ENCODE peak calls at places on chromosome 13, in seven cellular contexts. B is endothelial cell of umbilical vein, I is mesenchymal stem cell, L is neuronal stem cell, J is H9, Z is GM23248, S is neural progenitor cell. D is an unnamed sample.

GRCh38 chr13:98272549-98272948 is 95.5 kb upstream of the RNF113B start:
- DNase-seq in B (no peak), I (no peak), L (peak; percentile 54), J (no peak), Z (no peak), S (peak; percentile 91), D (no peak)

GRCh38 chr13:69213331-69213850 is 894.2 kb upstream of the ATXN8OS start:
- DNase-seq in B (no peak), I (no peak), L (no peak), J (no peak), Z (no peak), S (no peak), D (no peak)

GRCh38 chr13:98576215-98576945 is 527 bp downstream of the STK24 start:
- DNase-seq in B (peak; percentile 41), I (no peak), L (peak; percentile 29), J (no peak), Z (peak; percentile 67), S (peak; percentile 62), D (peak; percentile 49)

GRCh38 chr13:43758834-43759233 is 27.9 kb downstream of the ENOX1 start:
- DNase-seq in B (no peak), I (no peak), L (no peak), J (no peak), Z (no peak), S (no peak), D (no peak)

GRCh38 chr13:33862006-33862405 is 44.1 kb downstream of the RFC3 start:
- DNase-seq in B (no peak), I (no peak), L (no peak), J (no peak), Z (no peak), S (no peak), D (no peak)

GRCh38 chr13:39370048-39370447 is 232.9 kb downstream of the LHFPL6 start:
- DNase-seq in B (no peak), I (no peak), L (no peak), J (no peak), Z (no peak), S (no peak), D (no peak)

GRCh38 chr13:102141625-102142472 is 260.0 kb downstream of the FGF14 start:
- DNase-seq in B (peak; percentile 25), I (peak; percentile 25), L (no peak), J (no peak), Z (peak; percentile 67), S (peak; percentile 31), D (no peak)

GRCh38 chr13:100827489-100828000 is 152.9 kb upstream of the TMTC4 start:
- DNase-seq in B (no peak), I (no peak), L (no peak), J (no peak), Z (no peak), S (no peak), D (no peak)

GRCh38 chr13:107450931-107451330 is 764.4 kb downstream of the LIG4 start:
- DNase-seq in B (peak; percentile 99), I (peak; percentile 99), L (no peak), J (no peak), Z (peak; percentile 98), S (no peak), D (no peak)

GRCh38 chr13:99383511-99383921 is 76.3 kb upstream of the GPR183 start:
- DNase-seq in B (no peak), I (no peak), L (no peak), J (peak; percentile 31), Z (no peak), S (no peak), D (no peak)

GRCh38 chr13:99434258-99434788 is 66.9 kb upstream of the TM9SF2 start:
- DNase-seq in B (no peak), I (peak; percentile 22), L (no peak), J (peak; percentile 70), Z (no peak), S (no peak), D (no peak)

GRCh38 chr13:79128158-79128557 is 277.9 kb downstream of the RBM26 start:
- DNase-seq in B (no peak), I (peak; percentile 90), L (no peak), J (no peak), Z (peak; percentile 58), S (no peak), D (peak; percentile 60)

GRCh38 chr13:105193026-105193425 is 1342.4 kb downstream of the EFNB2 start:
- DNase-seq in B (no peak), I (no peak), L (no peak), J (no peak), Z (no peak), S (no peak), D (no peak)

GRCh38 chr13:37869756-37870488 is at the start of gene TRPC4:
- DNase-seq in B (peak; percentile 22), I (peak; percentile 80), L (peak; percentile 61), J (peak; percentile 84), Z (peak; percentile 90), S (peak; percentile 86), D (peak; percentile 48)

GRCh38 chr13:79631260-79631659 is 150.3 kb downstream of the NDFIP2 start:
- DNase-seq in B (peak; percentile 93), I (peak; percentile 72), L (no peak), J (no peak), Z (peak; percentile 94), S (no peak), D (peak; percentile 59)

GRCh38 chr13:106567421-106568224 is at the start of gene ARGLU1:
- DNase-seq in B (peak; percentile 96), I (peak; percentile 92), L (peak; percentile 93), J (peak; percentile 92), Z (peak; percentile 98), S (peak; percentile 97), D (peak; percentile 85)

GRCh38 chr13:32211788-32212187 is 103.4 kb downstream of the ZAR1L start:
- DNase-seq in B (no peak), I (peak; percentile 92), L (no peak), J (no peak), Z (peak; percentile 85), S (no peak), D (no peak)

GRCh38 chr13:112510002-112510780 is 77.8 kb downstream of the TUBGCP3 start:
- DNase-seq in B (peak; percentile 53), I (peak; percentile 78), L (peak; percentile 62), J (peak; percentile 80), Z (peak; percentile 80), S (peak; percentile 81), D (no peak)

GRCh38 chr13:85657942-85658341 is 141.3 kb downstream of the SLITRK6 start:
- DNase-seq in B (no peak), I (no peak), L (no peak), J (no peak), Z (no peak), S (no peak), D (no peak)

GRCh38 chr13:70080030-70080429 is 27.6 kb upstream of the ATXN8OS start:
- DNase-seq in B (no peak), I (no peak), L (no peak), J (no peak), Z (no peak), S (no peak), D (no peak)

GRCh38 chr13:100815476-100816046 is 141.0 kb upstream of the TMTC4 start:
- DNase-seq in B (no peak), I (no peak), L (no peak), J (peak; percentile 32), Z (no peak), S (no peak), D (no peak)

GRCh38 chr13:41700790-41701310 is 243.5 kb downstream of the RGCC start:
- DNase-seq in B (peak; percentile 74), I (peak; percentile 18), L (no peak), J (no peak), Z (peak; percentile 82), S (no peak), D (no peak)

GRCh38 chr13:51995677-51996551 is 15.3 kb downstream of the ATP7B start:
- DNase-seq in B (peak; percentile 30), I (no peak), L (no peak), J (no peak), Z (no peak), S (peak; percentile 55), D (no peak)

GRCh38 chr13:47594833-47595232 is 406.2 kb downstream of the SUCLA2 start:
- DNase-seq in B (no peak), I (peak; percentile 2), L (no peak), J (peak; percentile 40), Z (peak; percentile 9), S (peak; percentile 23), D (no peak)

GRCh38 chr13:76462003-76462402 is 424.2 kb downstream of the KCTD12 start:
- DNase-seq in B (no peak), I (no peak), L (no peak), J (no peak), Z (no peak), S (no peak), D (no peak)

GRCh38 chr13:25662516-25662915 is 290.7 kb downstream of the ATP8A2 start:
- DNase-seq in B (no peak), I (no peak), L (no peak), J (no peak), Z (no peak), S (no peak), D (no peak)

GRCh38 chr13:35826626-35827254 is 304.4 kb downstream of the DCLK1 start:
- DNase-seq in B (no peak), I (no peak), L (no peak), J (peak; percentile 41), Z (no peak), S (no peak), D (no peak)

GRCh38 chr13:46403851-46404731 is 17.0 kb upstream of the RUBCNL start:
- DNase-seq in B (no peak), I (peak; percentile 43), L (no peak), J (no peak), Z (no peak), S (no peak), D (no peak)
- H2AFZ ChIP-seq in B (no peak overlapping the region), I (no peak overlapping the region), L (no peak overlapping the region), J (no peak overlapping the region), Z (no peak overlapping the region), S (no peak overlapping the region), D (no peak overlapping the region)

GRCh38 chr13:110312669-110313031 is 5.6 kb downstream of the COL4A2 start:
- DNase-seq in B (no peak), I (peak; percentile 90), L (no peak), J (peak; percentile 17), Z (peak; percentile 93), S (no peak), D (peak; percentile 23)
- H3K27ac ChIP-seq in B (no peak overlapping the region), I (peak overlapping the region; percentile 28), L (no peak overlapping the region), J (no peak overlapping the region), Z (peak overlapping the region; percentile 60), S (no peak overlapping the region), D (peak overlapping the region; percentile 34)

DNA sequence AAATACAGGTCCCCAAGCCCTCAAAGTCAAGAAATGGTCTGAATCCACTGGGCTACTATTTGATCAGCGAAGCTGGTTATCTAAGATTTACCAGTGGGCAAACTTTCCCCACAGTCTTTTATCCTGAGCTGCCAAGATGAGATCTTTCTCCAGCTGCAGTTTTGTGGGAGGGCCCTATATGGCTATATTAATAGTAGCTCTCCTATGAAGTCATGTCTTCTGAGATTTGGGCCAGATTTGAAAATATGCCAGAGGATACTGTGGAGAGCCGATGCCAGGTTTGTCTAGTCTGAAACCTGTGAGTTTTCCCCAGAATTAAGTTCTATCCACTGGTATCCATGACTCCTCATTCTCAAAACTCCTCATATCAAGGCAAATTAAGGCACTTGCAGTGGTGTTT is 173.2 kb downstream of the FLT1 start:
- DNase-seq in B (no peak), I (peak; percentile 48), L (no peak), J (no peak), Z (no peak), S (no peak), D (no peak)
- H2AFZ ChIP-seq in B (no peak overlapping the region), I (no peak overlapping the region), L (no peak overlapping the region), J (no peak overlapping the region), Z (peak overlapping the region; percentile 9), S (no peak overlapping the region), D (no peak overlapping the region)

DNA sequence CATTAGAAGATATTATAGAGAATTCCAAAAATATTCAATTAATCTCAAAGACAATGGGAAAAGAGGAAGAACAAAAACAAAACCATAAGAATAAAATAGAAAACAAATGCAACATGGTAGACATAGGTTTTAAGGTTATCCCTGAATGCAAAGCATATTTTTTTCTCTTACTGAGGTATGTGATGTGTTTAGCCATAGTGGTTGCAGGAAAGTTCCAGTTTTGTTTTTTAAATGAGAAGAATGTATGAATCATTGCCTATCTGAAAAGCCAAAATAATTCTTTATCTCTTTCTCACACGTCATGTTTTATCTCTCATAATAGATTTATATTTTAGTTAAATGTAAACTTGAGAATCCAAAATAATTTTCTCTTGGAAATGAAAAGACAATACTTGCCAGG is 2591.7 kb upstream of the PCDH20 start:
- DNase-seq in B (no peak), I (no peak), L (no peak), J (no peak), Z (no peak), S (no peak), D (no peak)
- H3K27ac ChIP-seq in B (no peak overlapping the region), I (no peak overlapping the region), L (no peak overlapping the region), J (no peak overlapping the region), Z (no peak overlapping the region), S (no peak overlapping the region), D (no peak overlapping the region)

D was measured in PC-9.